ENCODE peak calls at places on chromosomes 6 and 20, in nine cellular contexts. K is AG04449, C is fibroblast of pulmonary artery, H is neural progenitor cell, P is AG10803, O is endothelial cell of umbilical vein, Z is cardiac fibroblast, T is HFF-Myc, Q is heart right ventricle. X is an unnamed sample.
A peak's percentile ranks its signal among the peaks of the same experiment; 100 is the strongest.

GRCh38 chr20:64109390-64109747 is 2.0 kb upstream of the NPBWR2 start:
- DNase-seq in P (no peak), O (no peak), C (no peak), T (no peak), H (no peak), Z (no peak), K (no peak), Q (no peak), X (no peak)

GRCh38 chr6:167282165-167282564 is 8.9 kb upstream of the UNC93A start:
- DNase-seq in O (no peak), Z (no peak), T (no peak), K (no peak), C (no peak), Q (no peak), P (no peak), H (no peak), X (no peak)

GRCh38 chr20:63952210-63952535 is 4.0 kb downstream of the UCKL1 start:
- DNase-seq in O (no peak), Q (no peak), P (no peak), Z (no peak), K (no peak), C (no peak), H (no peak), T (no peak), X (no peak)

GRCh38 chr6:156347251-156348049 is 429.7 kb upstream of the ARID1B start:
- DNase-seq in C (no peak), Z (no peak), H (no peak), O (peak; percentile 87), K (no peak), Q (no peak), P (no peak), T (no peak), X (peak; percentile 4)

GRCh38 chr20:10297684-10298240 is 79.1 kb downstream of the SNAP25 start:
- DNase-seq in C (peak; percentile 40), P (no peak), O (peak; percentile 60), Z (peak; percentile 40), Q (no peak), K (no peak), T (no peak), H (no peak), X (no peak)

GRCh38 chr6:31907158-31907813 is 5.4 kb upstream of the ZBTB12 start:
- DNase-seq in C (peak; percentile 96), H (peak; percentile 33), Q (no peak), Z (peak; percentile 96), P (peak; percentile 85), O (no peak), T (no peak), K (no peak), X (peak; percentile 81)

GRCh38 chr20:57987659-57988058 is 240.8 kb downstream of the ANKRD60 start:
- DNase-seq in K (no peak), C (no peak), T (no peak), P (no peak), Z (no peak), H (no peak), Q (no peak), O (no peak), X (no peak)

GRCh38 chr6:1388081-1388926 is 1.1 kb upstream of the FOXF2 start:
- DNase-seq in H (peak; percentile 57), O (no peak), P (no peak), T (no peak), Q (no peak), K (no peak), C (no peak), Z (no peak), X (no peak)

GRCh38 chr6:55778704-55779103 is 96.7 kb downstream of the BMP5 start:
- DNase-seq in P (no peak), Q (no peak), H (no peak), C (no peak), K (no peak), Z (no peak), T (no peak), O (no peak), X (no peak)

GRCh38 chr6:147285087-147285855 is 81.1 kb downstream of the STXBP5 start:
- DNase-seq in H (peak; percentile 31), O (peak; percentile 62), C (peak; percentile 76), Q (no peak), P (peak; percentile 64), Z (peak; percentile 75), T (peak; percentile 25), K (no peak), X (no peak)

GRCh38 chr6:163554032-163554431 is 139.5 kb downstream of the QKI start:
- DNase-seq in K (no peak), H (no peak), O (no peak), C (no peak), P (no peak), Q (no peak), Z (no peak), T (no peak), X (no peak)

DNA sequence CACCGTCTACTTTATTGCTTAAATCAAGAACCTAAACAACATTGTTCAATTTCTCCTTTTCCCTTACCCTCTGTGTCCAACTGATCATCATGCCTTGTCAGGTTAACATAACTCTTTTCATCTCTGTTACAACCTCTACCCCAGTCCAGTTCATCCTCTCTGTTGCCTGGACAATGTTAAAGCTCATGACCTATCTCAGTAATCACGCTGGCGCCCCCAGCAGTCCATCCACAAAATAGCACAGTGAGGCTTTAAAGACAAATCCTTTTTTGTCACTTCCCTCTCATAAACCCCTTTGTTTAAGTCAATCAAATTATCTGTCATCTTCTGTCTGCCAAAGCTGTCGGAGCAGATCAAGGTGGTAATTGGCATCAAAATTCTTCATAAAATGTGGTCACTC is 140.1 kb downstream of the QKI start:
- DNase-seq in H (peak; percentile 54), K (no peak), O (peak; percentile 61), T (peak; percentile 15), Z (peak; percentile 51), C (peak; percentile 53), P (peak; percentile 41), Q (no peak), X (no peak)
- TF ChIP-seq CTCF in H (peak; percentile 77), K (peak; percentile 49), O (peak; percentile 64), T (peak; percentile 70), Z (peak; percentile 72), C (peak; percentile 63), P (peak; percentile 68), Q (peak; percentile 62), X (peak; percentile 61)

GRCh38 chr20:32051720-32052089 is 337 bp upstream of the HCK start:
- DNase-seq in C (no peak), O (no peak), Q (no peak), H (no peak), K (no peak), T (no peak), Z (no peak), P (no peak), X (no peak)
- H3K4me3 ChIP-seq in C (no peak overlapping the region), O (no peak overlapping the region), Q (peak overlapping the region; percentile 30), H (peak overlapping the region; percentile 52), K (no peak overlapping the region), T (no peak overlapping the region), Z (no peak overlapping the region), P (no peak overlapping the region), X (no peak overlapping the region)

GRCh38 chr20:50368386-50368785 is 141.8 kb upstream of the PTPN1 start:
- DNase-seq in C (no peak), K (no peak), T (no peak), H (no peak), Z (no peak), Q (no peak), O (no peak), P (no peak), X (no peak)

GRCh38 chr20:50370036-50370566 is 140.1 kb upstream of the PTPN1 start:
- DNase-seq in P (no peak), Q (no peak), C (no peak), H (no peak), Z (no peak), K (no peak), T (no peak), O (no peak), X (no peak)

GRCh38 chr20:50368813-50369224 is 141.4 kb upstream of the PTPN1 start:
- DNase-seq in K (no peak), Q (no peak), Z (peak; percentile 65), O (no peak), H (no peak), C (peak; percentile 63), P (no peak), T (no peak), X (no peak)

GRCh38 chr20:50367739-50368375 is 142.3 kb upstream of the PTPN1 start:
- DNase-seq in T (no peak), Z (no peak), H (no peak), Q (no peak), C (no peak), P (no peak), K (no peak), O (no peak), X (no peak)

DNA sequence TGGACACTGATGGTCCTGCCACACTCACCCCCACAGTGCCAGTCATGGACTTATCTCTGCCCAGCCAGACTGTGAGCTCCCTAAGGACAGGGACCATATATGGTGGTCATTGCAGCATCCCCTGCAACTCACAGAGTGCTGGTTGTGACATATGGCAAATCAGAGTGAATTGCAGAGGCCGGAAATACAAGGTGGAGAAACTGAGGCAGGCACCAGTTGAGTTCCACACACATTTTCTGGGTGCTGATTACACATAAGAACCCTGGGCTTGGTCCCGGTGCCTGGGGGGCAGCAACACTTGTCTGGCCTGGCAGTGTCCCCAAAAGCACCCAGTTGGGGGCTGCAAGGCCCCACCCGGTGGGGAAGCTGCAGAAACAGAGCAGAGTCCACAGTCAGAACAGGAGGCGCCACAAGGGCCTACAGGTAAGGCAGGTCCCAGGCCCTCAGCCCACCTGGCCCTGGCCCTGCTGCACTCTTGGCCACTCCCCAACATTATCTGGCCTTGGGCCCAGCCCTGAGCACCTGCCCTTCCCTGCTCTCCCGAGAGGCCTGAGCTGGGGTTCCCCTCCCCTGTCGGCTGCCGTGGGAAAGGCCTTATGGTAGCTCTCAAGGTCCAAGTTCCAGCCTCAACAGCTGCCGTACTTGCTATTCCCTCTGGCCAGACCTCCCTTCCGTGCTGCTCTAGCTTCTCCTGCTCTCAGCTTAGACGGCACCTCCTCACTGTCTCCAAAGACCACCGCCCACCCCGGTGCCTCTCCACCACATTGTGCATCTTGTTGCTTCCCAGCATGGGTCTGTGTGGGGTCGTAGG is 140.8 kb upstream of the PTPN1 start:
- DNase-seq in O (no peak), P (no peak), K (no peak), H (no peak), Q (no peak), C (no peak), T (no peak), Z (no peak), X (no peak)
- TF ChIP-seq CTCF in O (no peak), P (no peak), K (no peak), H (no peak), Q (no peak), C (no peak), T (no peak), Z (no peak), X (no peak)

GRCh38 chr6:50817638-50817950 is 1.1 kb upstream of the TFAP2B start:
- DNase-seq in P (no peak), T (no peak), O (no peak), C (no peak), Q (no peak), H (no peak), K (no peak), Z (no peak), X (no peak)

GRCh38 chr6:50816115-50816675 is 2.5 kb upstream of the TFAP2B start:
- DNase-seq in Z (peak; percentile 73), T (peak; percentile 30), K (no peak), C (peak; percentile 78), O (peak; percentile 71), P (peak; percentile 59), H (peak; percentile 87), Q (peak; percentile 43), X (no peak)

GRCh38 chr6:50818673-50819072 is at the start of gene TFAP2B:
- DNase-seq in P (no peak), H (no peak), Q (no peak), O (no peak), K (no peak), Z (no peak), C (no peak), T (no peak), X (no peak)

GRCh38 chr6:50816947-50817637 is 1.6 kb upstream of the TFAP2B start:
- DNase-seq in T (no peak), Q (no peak), Z (no peak), C (no peak), K (no peak), P (no peak), O (no peak), H (peak; percentile 53), X (no peak)

GRCh38 chr6:50815436-50816114 is 3.1 kb upstream of the TFAP2B start:
- DNase-seq in H (no peak), O (peak; percentile 39), P (peak; percentile 14), T (no peak), Q (no peak), K (no peak), Z (peak; percentile 23), C (peak; percentile 30), X (no peak)
- H3K4me3 ChIP-seq in H (peak overlapping the region; percentile 40), O (peak overlapping the region; percentile 42), P (peak overlapping the region; percentile 66), T (peak overlapping the region; percentile 33), Q (peak overlapping the region; percentile 10), K (peak overlapping the region; percentile 61), Z (peak overlapping the region; percentile 47), C (peak overlapping the region; percentile 65), X (peak overlapping the region; percentile 52)

X was measured in kidney epithelial cell.